ENCODE peak calls at places on chromosome 2, in four cellular contexts. One of them, this sample, is unnamed.

GRCh38 chr2:175926272-175926671 is 75.8 kb downstream of the LNPK start:
- DNase-seq in K562: no peak
- DNase-seq in HepG2: no peak
- DNase-seq in HCT116: no peak
- DNase-seq in this sample: no peak

GRCh38 chr2:96816836-96817702 is 1.0 kb downstream of the CNNM3 start:
- DNase-seq in K562: peak
- DNase-seq in HepG2: peak
- DNase-seq in HCT116: no peak
- DNase-seq in this sample: peak

GRCh38 chr2:160068906-160069305 is 6.5 kb upstream of the PLA2R1 start:
- DNase-seq in K562: no peak
- DNase-seq in HepG2: no peak
- DNase-seq in HCT116: no peak
- DNase-seq in this sample: no peak

GRCh38 chr2:215493370-215493769 is 57.5 kb upstream of the FN1 start:
- DNase-seq in K562: no peak
- DNase-seq in HepG2: no peak
- DNase-seq in HCT116: no peak
- DNase-seq in this sample: no peak

GRCh38 chr2:28247326-28247725 is 145.3 kb upstream of the FOSL2 start:
- DNase-seq in K562: no peak
- DNase-seq in HepG2: no peak
- DNase-seq in HCT116: no peak
- DNase-seq in this sample: no peak

GRCh38 chr2:230828272-230828961 is 36.3 kb upstream of the ITM2C start:
- DNase-seq in K562: no peak
- DNase-seq in HepG2: no peak
- DNase-seq in HCT116: no peak
- DNase-seq in this sample: no peak

GRCh38 chr2:96321230-96322103 is 3.6 kb upstream of the ITPRIPL1 start:
- DNase-seq in K562: peak
- DNase-seq in HepG2: peak
- DNase-seq in HCT116: no peak
- DNase-seq in this sample: no peak

GRCh38 chr2:186017278-186017677 is 278.7 kb downstream of the FSIP2 start:
- DNase-seq in K562: no peak
- DNase-seq in HepG2: no peak
- DNase-seq in HCT116: no peak
- DNase-seq in this sample: no peak

GRCh38 chr2:126774761-126775160 is 118.8 kb downstream of the GYPC start:
- DNase-seq in K562: no peak
- DNase-seq in HepG2: no peak
- DNase-seq in HCT116: no peak
- DNase-seq in this sample: no peak

GRCh38 chr2:239769574-239770145 is 255.5 kb downstream of the NDUFA10 start:
- DNase-seq in K562: no peak
- DNase-seq in HepG2: no peak
- DNase-seq in HCT116: no peak
- DNase-seq in this sample: no peak

GRCh38 chr2:240435955-240436625 is 627 bp downstream of the GPC1 start:
- DNase-seq in K562: no peak
- DNase-seq in HepG2: no peak
- DNase-seq in HCT116: no peak
- DNase-seq in this sample: no peak

GRCh38 chr2:158745067-158745865 is 49.9 kb upstream of the DAPL1 start:
- DNase-seq in K562: peak
- DNase-seq in HepG2: peak
- DNase-seq in HCT116: peak
- DNase-seq in this sample: peak

GRCh38 chr2:41907716-41908328 is 140.0 kb upstream of the PKDCC start:
- DNase-seq in K562: peak
- DNase-seq in HepG2: no peak
- DNase-seq in HCT116: no peak
- DNase-seq in this sample: no peak
- TF ChIP-seq FOSL1 in K562: peak
- TF ChIP-seq FOSL1 in HepG2: no peak
- TF ChIP-seq FOSL1 in HCT116: no peak
- TF ChIP-seq FOSL1 in this sample: no peak

GRCh38 chr2:203534486-203535077 is 519 bp downstream of the RAPH1 start:
- DNase-seq in K562: peak
- DNase-seq in HepG2: peak
- DNase-seq in HCT116: no peak
- DNase-seq in this sample: no peak
- TF ChIP-seq FOSL1 in K562: no peak
- TF ChIP-seq FOSL1 in HepG2: no peak
- TF ChIP-seq FOSL1 in HCT116: no peak
- TF ChIP-seq FOSL1 in this sample: no peak

DNA sequence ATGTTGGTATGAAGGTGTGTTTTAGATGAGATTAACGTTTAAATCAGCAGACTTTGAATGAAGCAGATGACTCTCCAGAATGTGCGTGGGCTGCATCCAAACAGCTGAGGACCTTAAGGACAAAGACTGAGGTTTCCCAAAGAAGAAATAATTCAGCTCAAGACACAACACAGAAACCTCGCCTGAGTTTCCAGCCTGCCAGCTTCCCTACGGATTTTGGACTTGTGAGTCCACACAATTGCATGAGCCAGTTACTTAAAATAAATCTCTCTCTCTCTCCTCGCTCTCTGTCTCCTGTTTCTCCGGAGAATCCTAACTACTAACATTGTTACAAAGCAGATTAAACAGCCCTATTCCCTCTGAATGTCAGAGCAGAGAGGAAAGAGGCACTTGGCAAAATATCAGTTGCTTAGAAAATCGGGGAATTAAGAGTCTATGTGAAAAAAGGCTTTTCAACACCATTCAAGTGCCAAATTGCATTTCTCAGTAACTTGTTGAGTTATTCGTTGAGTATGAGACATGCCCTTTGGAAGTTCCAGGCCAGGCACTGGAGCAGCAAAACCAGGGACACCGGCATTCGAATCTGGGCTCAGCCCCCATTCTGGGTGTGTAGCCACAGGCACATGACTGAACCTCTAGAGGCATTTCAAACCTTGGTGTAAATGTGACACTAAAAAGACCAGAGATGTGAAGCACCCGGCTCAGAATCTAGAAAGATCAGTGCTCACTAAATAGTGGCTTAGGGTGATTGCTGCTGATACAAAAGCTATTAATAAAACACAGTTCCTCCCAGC is 174.6 kb upstream of the PID1 start:
- DNase-seq in K562: no peak
- DNase-seq in HepG2: no peak
- DNase-seq in HCT116: no peak
- DNase-seq in this sample: no peak
- TF ChIP-seq FOSL1 in K562: no peak
- TF ChIP-seq FOSL1 in HepG2: no peak
- TF ChIP-seq FOSL1 in HCT116: no peak
- TF ChIP-seq FOSL1 in this sample: no peak

DNA sequence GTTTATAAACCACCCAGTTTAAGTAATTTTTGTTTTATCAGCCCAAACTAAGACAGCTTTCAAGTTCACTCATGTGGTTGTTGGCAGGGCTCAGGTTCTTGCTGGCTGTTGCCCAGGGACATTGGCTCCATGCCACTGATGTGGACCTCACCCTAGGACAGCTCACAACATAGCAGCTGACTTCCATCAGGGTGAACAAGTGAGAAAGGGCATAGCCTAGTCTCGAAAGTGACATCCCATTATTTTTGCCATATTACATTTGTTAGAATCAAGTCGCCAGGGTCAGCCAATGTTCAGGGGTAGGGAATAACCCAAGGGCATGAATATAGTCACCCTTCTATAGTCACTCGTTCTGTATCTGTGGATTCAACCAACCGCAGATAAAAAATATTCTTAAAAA is 10.7 kb upstream of the CWC22 start:
- DNase-seq in K562: no peak
- DNase-seq in HepG2: no peak
- DNase-seq in HCT116: no peak
- DNase-seq in this sample: no peak
- TF ChIP-seq FOSL1 in K562: no peak
- TF ChIP-seq FOSL1 in HepG2: no peak
- TF ChIP-seq FOSL1 in HCT116: no peak
- TF ChIP-seq FOSL1 in this sample: no peak

DNA sequence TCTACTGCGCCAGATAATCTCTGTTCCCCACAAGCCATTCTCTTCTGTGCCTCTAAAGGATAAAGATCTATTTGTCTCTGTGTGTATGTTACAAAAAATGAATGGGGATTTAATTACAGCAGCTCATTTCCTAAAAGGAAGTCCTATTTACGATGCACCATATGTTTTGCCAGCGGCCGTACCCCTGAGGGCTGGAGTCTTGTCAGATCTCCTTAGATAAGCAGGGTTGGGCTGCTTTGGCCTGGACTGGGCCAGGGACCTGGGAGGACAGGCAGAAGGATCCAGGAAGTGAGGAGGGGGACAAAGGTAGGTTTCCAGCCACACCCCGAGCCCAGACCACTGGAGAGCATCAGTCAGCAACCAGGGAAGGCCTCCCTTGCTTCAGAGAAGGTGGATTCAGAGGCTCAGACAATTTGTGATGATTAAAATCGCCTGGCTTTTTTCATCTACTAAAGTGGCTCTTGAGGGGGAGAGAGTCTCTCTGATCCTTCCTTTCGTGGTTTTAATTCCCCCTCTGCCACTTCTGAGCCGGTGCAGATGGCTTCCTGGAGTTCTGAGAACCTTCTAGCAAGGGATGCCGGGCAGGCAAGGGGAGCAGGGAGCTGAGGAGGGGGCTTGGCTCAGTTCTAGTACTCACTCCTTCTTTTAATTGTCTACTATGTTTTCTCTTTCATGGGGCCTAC is 42.1 kb downstream of the MYCN start:
- DNase-seq in K562: no peak
- DNase-seq in HepG2: no peak
- DNase-seq in HCT116: no peak
- DNase-seq in this sample: no peak
- TF ChIP-seq FOSL1 in K562: no peak
- TF ChIP-seq FOSL1 in HepG2: no peak
- TF ChIP-seq FOSL1 in HCT116: no peak
- TF ChIP-seq FOSL1 in this sample: no peak

GRCh38 chr2:216984937-216985336 is 125.1 kb upstream of the TNP1 start:
- DNase-seq in K562: no peak
- DNase-seq in HepG2: no peak
- DNase-seq in HCT116: no peak
- DNase-seq in this sample: no peak
- TF ChIP-seq FOSL1 in K562: no peak
- TF ChIP-seq FOSL1 in HepG2: no peak
- TF ChIP-seq FOSL1 in HCT116: no peak
- TF ChIP-seq FOSL1 in this sample: no peak

GRCh38 chr2:162091325-162092007 is 17.5 kb upstream of the DPP4 start:
- DNase-seq in K562: no peak
- DNase-seq in HepG2: peak
- DNase-seq in HCT116: peak
- DNase-seq in this sample: peak

GRCh38 chr2:162086904-162087303 is 12.9 kb upstream of the DPP4 start:
- DNase-seq in K562: no peak
- DNase-seq in HepG2: no peak
- DNase-seq in HCT116: no peak
- DNase-seq in this sample: no peak

GRCh38 chr2:162092656-162093556 is 18.9 kb upstream of the DPP4 start:
- DNase-seq in K562: no peak
- DNase-seq in HepG2: no peak
- DNase-seq in HCT116: peak
- DNase-seq in this sample: no peak

GRCh38 chr2:162090109-162090508 is 16.1 kb upstream of the DPP4 start:
- DNase-seq in K562: no peak
- DNase-seq in HepG2: no peak
- DNase-seq in HCT116: no peak
- DNase-seq in this sample: no peak

DNA sequence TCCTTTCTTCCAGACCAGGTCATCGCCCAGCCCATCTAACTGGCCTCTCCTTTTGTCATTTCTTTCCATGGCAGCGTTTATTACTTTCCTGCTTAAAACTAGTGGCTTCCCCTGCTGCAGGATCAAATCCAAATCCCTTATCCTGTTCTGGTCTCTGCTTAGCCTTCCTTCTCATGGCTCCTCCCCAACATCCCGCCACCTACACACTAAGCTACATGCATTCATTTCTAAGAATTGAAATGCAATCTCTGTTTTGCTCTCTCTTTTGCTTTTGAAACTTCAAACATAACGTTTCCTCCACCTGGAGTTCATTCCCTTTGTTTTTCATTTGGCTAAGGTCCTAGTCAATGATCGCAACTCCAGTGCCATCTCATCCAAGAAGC is 18.0 kb upstream of the DPP4 start:
- DNase-seq in K562: no peak
- DNase-seq in HepG2: no peak
- DNase-seq in HCT116: no peak
- DNase-seq in this sample: no peak
- TF ChIP-seq FOSL1 in K562: no peak
- TF ChIP-seq FOSL1 in HepG2: no peak
- TF ChIP-seq FOSL1 in HCT116: no peak
- TF ChIP-seq FOSL1 in this sample: no peak

DNA sequence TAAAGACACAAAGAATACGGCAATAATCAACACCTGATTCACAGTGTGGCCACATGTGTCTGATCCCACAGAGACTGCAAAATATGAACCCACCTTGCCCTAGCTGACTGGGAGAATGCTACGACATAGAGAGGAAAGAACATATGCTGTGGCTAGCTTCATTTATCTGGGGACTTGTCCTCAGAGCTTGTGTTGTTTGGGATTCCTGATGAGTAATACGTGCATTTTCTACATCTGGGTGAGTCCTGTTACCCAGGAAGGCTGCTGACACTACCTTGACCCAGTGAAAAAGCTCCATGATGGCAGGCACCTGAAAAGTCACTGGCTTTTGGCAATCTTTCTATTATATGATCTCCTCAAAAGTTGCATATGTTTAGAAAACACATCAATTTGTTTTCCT is 427.7 kb upstream of the LYPD1 start:
- DNase-seq in K562: no peak
- DNase-seq in HepG2: no peak
- DNase-seq in HCT116: no peak
- DNase-seq in this sample: no peak
- TF ChIP-seq FOSL1 in K562: no peak
- TF ChIP-seq FOSL1 in HepG2: no peak
- TF ChIP-seq FOSL1 in HCT116: no peak
- TF ChIP-seq FOSL1 in this sample: no peak

GRCh38 chr2:120670371-120670770 is 65.3 kb upstream of the GLI2 start:
- DNase-seq in K562: no peak
- DNase-seq in HepG2: no peak
- DNase-seq in HCT116: no peak
- DNase-seq in this sample: no peak

GRCh38 chr2:120669971-120670370 is 65.7 kb upstream of the GLI2 start:
- DNase-seq in K562: no peak
- DNase-seq in HepG2: no peak
- DNase-seq in HCT116: no peak
- DNase-seq in this sample: no peak

GRCh38 chr2:120672526-120673204 is 63.0 kb upstream of the GLI2 start:
- DNase-seq in K562: no peak
- DNase-seq in HepG2: no peak
- DNase-seq in HCT116: no peak
- DNase-seq in this sample: no peak

GRCh38 chr2:120669121-120669952 is 66.3 kb upstream of the GLI2 start:
- DNase-seq in K562: no peak
- DNase-seq in HepG2: peak
- DNase-seq in HCT116: peak
- DNase-seq in this sample: no peak

GRCh38 chr2:120670771-120671480 is 64.7 kb upstream of the GLI2 start:
- DNase-seq in K562: no peak
- DNase-seq in HepG2: no peak
- DNase-seq in HCT116: no peak
- DNase-seq in this sample: no peak
- TF ChIP-seq FOSL1 in K562: no peak
- TF ChIP-seq FOSL1 in HepG2: no peak
- TF ChIP-seq FOSL1 in HCT116: no peak
- TF ChIP-seq FOSL1 in this sample: no peak

GRCh38 chr2:201235865-201236811 is 24.2 kb upstream of the CASP8 start:
- DNase-seq in K562: peak
- DNase-seq in HepG2: peak
- DNase-seq in HCT116: no peak
- DNase-seq in this sample: no peak
- TF ChIP-seq FOSL1 in K562: no peak
- TF ChIP-seq FOSL1 in HepG2: no peak
- TF ChIP-seq FOSL1 in HCT116: no peak
- TF ChIP-seq FOSL1 in this sample: no peak